ENCODE peak calls at places on chromosomes 7 and 10, in nine cellular contexts. V is neural progenitor cell; A is CD8-positive, alpha-beta T cell; N is gastrocnemius medialis; U is NCI-H2171 treated with DMSO at 0.1 percent for 48 hours; S is naive thymus-derived CD4-positive, alpha-beta T cell; L is Right ventricle myocardium superior; E is NCI-H1694; D is NCI-H1092 treated with DMSO at 0.1 percent for 48 hours. Y is an unnamed sample.

GRCh38 chr7:45053941-45054340 is 34.8 kb downstream of the NACAD start:
- DNase-seq in V (no peak), A (no peak), N (no peak), U (no peak), S (no peak), L (no peak), E (no peak), D (no peak), Y (no peak)

GRCh38 chr7:103124429-103124979 is 24.4 kb downstream of the NAPEPLD start:
- DNase-seq in V (no peak), A (no peak), N (no peak), U (no peak), S (no peak), L (no peak), E (no peak), D (no peak), Y (no peak)

GRCh38 chr7:144827581-144828139 is 8.2 kb downstream of the TPK1 start:
- DNase-seq in V (peak), A (no peak), N (no peak), U (no peak), S (no peak), L (no peak), E (no peak), D (no peak), Y (no peak)

GRCh38 chr10:89875557-89875956 is 174.2 kb downstream of the KIF20B start:
- DNase-seq in V (no peak), A (no peak), N (no peak), U (no peak), S (no peak), L (no peak), E (no peak), D (no peak), Y (no peak)

GRCh38 chr10:49359349-49360231 is 36.3 kb downstream of the DRGX start:
- DNase-seq in V (no peak), A (peak), N (no peak), U (peak), S (no peak), L (peak), E (no peak), D (peak), Y (peak)

GRCh38 chr10:70508912-70509366 is 30.4 kb downstream of the PALD1 start:
- DNase-seq in V (peak), A (no peak), N (peak), U (peak), S (no peak), L (peak), E (no peak), D (peak), Y (peak)

GRCh38 chr7:129958643-129959479 is 6.1 kb upstream of the UBE2H start:
- DNase-seq in V (no peak), A (no peak), N (peak), U (no peak), S (no peak), L (peak), E (no peak), D (no peak), Y (no peak)

GRCh38 chr7:3558410-3558809 is 257.4 kb downstream of the SDK1 start:
- DNase-seq in V (no peak), A (no peak), N (no peak), U (no peak), S (no peak), L (no peak), E (no peak), D (no peak), Y (no peak)

GRCh38 chr7:126937196-126937595 is 315.5 kb downstream of the GRM8 start:
- DNase-seq in V (no peak), A (no peak), N (no peak), U (no peak), S (no peak), L (no peak), E (no peak), D (peak), Y (no peak)

GRCh38 chr10:126563361-126563760 is 107.1 kb downstream of the C10orf90 start:
- DNase-seq in V (no peak), A (no peak), N (no peak), U (no peak), S (no peak), L (no peak), E (no peak), D (no peak), Y (no peak)

GRCh38 chr7:6284055-6284400 is 11.6 kb upstream of the CYTH3 start:
- DNase-seq in V (no peak), A (no peak), N (no peak), U (no peak), S (no peak), L (no peak), E (no peak), D (no peak), Y (no peak)